ENCODE peak calls at places on chromosome X, in seven cellular contexts. One of them, this sample, is unnamed.

GRCh38 chrX:17414839-17415238 is 39.8 kb downstream of the NHS start:
- DNase-seq in astrocyte of the spinal cord: no peak
- DNase-seq in LNCaP clone FGC: no peak
- DNase-seq in H1: no peak
- DNase-seq in tibial artery: peak
- DNase-seq in endothelial cell: peak
- DNase-seq in upper lobe of right lung: no peak
- DNase-seq in this sample: no peak

GRCh38 chrX:34332336-34332735 is 200.2 kb upstream of the FAM47A start:
- DNase-seq in endothelial cell: no peak
- DNase-seq in tibial artery: no peak
- DNase-seq in upper lobe of right lung: no peak
- DNase-seq in H1: no peak
- DNase-seq in astrocyte of the spinal cord: no peak
- DNase-seq in LNCaP clone FGC: no peak
- DNase-seq in this sample: no peak

GRCh38 chrX:120575379-120576114 is 14.8 kb upstream of the CUL4B start:
- DNase-seq in astrocyte of the spinal cord: no peak
- DNase-seq in endothelial cell: no peak
- DNase-seq in H1: no peak
- DNase-seq in upper lobe of right lung: no peak
- DNase-seq in LNCaP clone FGC: no peak
- DNase-seq in tibial artery: no peak
- DNase-seq in this sample: no peak

GRCh38 chrX:107683124-107683895 is 55.0 kb downstream of the PRPS1 start:
- DNase-seq in endothelial cell: no peak
- DNase-seq in tibial artery: peak
- DNase-seq in astrocyte of the spinal cord: no peak
- DNase-seq in LNCaP clone FGC: no peak
- DNase-seq in H1: no peak
- DNase-seq in upper lobe of right lung: no peak
- DNase-seq in this sample: no peak

GRCh38 chrX:24026403-24026801 is 584 bp downstream of the KLHL15 start:
- DNase-seq in tibial artery: no peak
- DNase-seq in LNCaP clone FGC: no peak
- DNase-seq in upper lobe of right lung: no peak
- DNase-seq in H1: no peak
- DNase-seq in endothelial cell: no peak
- DNase-seq in astrocyte of the spinal cord: peak
- DNase-seq in this sample: no peak

GRCh38 chrX:37350034-37350365 is 836 bp downstream of the PRRG1 start:
- DNase-seq in astrocyte of the spinal cord: peak
- DNase-seq in tibial artery: peak
- DNase-seq in upper lobe of right lung: no peak
- DNase-seq in H1: no peak
- DNase-seq in endothelial cell: no peak
- DNase-seq in LNCaP clone FGC: no peak
- DNase-seq in this sample: no peak

GRCh38 chrX:74382613-74383012 is 38.7 kb upstream of the SLC16A2 start:
- DNase-seq in LNCaP clone FGC: peak
- DNase-seq in endothelial cell: peak
- DNase-seq in tibial artery: peak
- DNase-seq in H1: peak
- DNase-seq in upper lobe of right lung: peak
- DNase-seq in astrocyte of the spinal cord: peak
- DNase-seq in this sample: no peak

GRCh38 chrX:67784712-67785111 is 240.9 kb downstream of the AR start:
- DNase-seq in H1: no peak
- DNase-seq in tibial artery: no peak
- DNase-seq in LNCaP clone FGC: no peak
- DNase-seq in astrocyte of the spinal cord: no peak
- DNase-seq in upper lobe of right lung: no peak
- DNase-seq in endothelial cell: no peak
- DNase-seq in this sample: no peak

GRCh38 chrX:106144755-106145639 is 23.1 kb upstream of the PWWP3B start:
- DNase-seq in H1: no peak
- DNase-seq in LNCaP clone FGC: no peak
- DNase-seq in endothelial cell: no peak
- DNase-seq in upper lobe of right lung: no peak
- DNase-seq in tibial artery: no peak
- DNase-seq in astrocyte of the spinal cord: no peak
- DNase-seq in this sample: no peak

GRCh38 chrX:110734894-110735541 is 60.6 kb downstream of the CHRDL1 start:
- DNase-seq in endothelial cell: no peak
- DNase-seq in astrocyte of the spinal cord: peak
- DNase-seq in tibial artery: no peak
- DNase-seq in H1: no peak
- DNase-seq in upper lobe of right lung: no peak
- DNase-seq in LNCaP clone FGC: no peak
- DNase-seq in this sample: no peak

GRCh38 chrX:2334237-2334636 is 166.5 kb downstream of the DHRSX start:
- DNase-seq in endothelial cell: no peak
- DNase-seq in tibial artery: no peak
- DNase-seq in upper lobe of right lung: no peak
- DNase-seq in H1: no peak
- DNase-seq in astrocyte of the spinal cord: no peak
- DNase-seq in LNCaP clone FGC: no peak
- DNase-seq in this sample: no peak

GRCh38 chrX:8815460-8816065 is 14.4 kb upstream of the FAM9A start:
- DNase-seq in astrocyte of the spinal cord: peak
- DNase-seq in LNCaP clone FGC: no peak
- DNase-seq in H1: no peak
- DNase-seq in upper lobe of right lung: no peak
- DNase-seq in endothelial cell: peak
- DNase-seq in tibial artery: no peak
- DNase-seq in this sample: no peak

GRCh38 chrX:129462707-129463106 is 60.6 kb downstream of the SMARCA1 start:
- DNase-seq in tibial artery: no peak
- DNase-seq in H1: no peak
- DNase-seq in endothelial cell: no peak
- DNase-seq in LNCaP clone FGC: no peak
- DNase-seq in astrocyte of the spinal cord: no peak
- DNase-seq in upper lobe of right lung: no peak
- DNase-seq in this sample: no peak

GRCh38 chrX:147072747-147073146 is 258.2 kb upstream of the CXorf51A start:
- DNase-seq in upper lobe of right lung: no peak
- DNase-seq in tibial artery: no peak
- DNase-seq in LNCaP clone FGC: no peak
- DNase-seq in endothelial cell: no peak
- DNase-seq in astrocyte of the spinal cord: no peak
- DNase-seq in H1: no peak
- DNase-seq in this sample: no peak

GRCh38 chrX:32126997-32127396 is 1055.2 kb upstream of the FTHL17 start:
- DNase-seq in tibial artery: no peak
- DNase-seq in astrocyte of the spinal cord: no peak
- DNase-seq in upper lobe of right lung: no peak
- DNase-seq in endothelial cell: no peak
- DNase-seq in H1: no peak
- DNase-seq in LNCaP clone FGC: no peak
- DNase-seq in this sample: no peak
- TF ChIP-seq CTCF in tibial artery: no peak
- TF ChIP-seq CTCF in astrocyte of the spinal cord: no peak
- TF ChIP-seq CTCF in upper lobe of right lung: no peak
- TF ChIP-seq CTCF in endothelial cell: no peak
- TF ChIP-seq CTCF in H1: no peak
- TF ChIP-seq CTCF in LNCaP clone FGC: no peak
- TF ChIP-seq CTCF in this sample: no peak

GRCh38 chrX:154730271-154730883 is 20.5 kb downstream of the GAB3 start:
- DNase-seq in astrocyte of the spinal cord: peak
- DNase-seq in LNCaP clone FGC: peak
- DNase-seq in H1: no peak
- DNase-seq in endothelial cell: no peak
- DNase-seq in tibial artery: no peak
- DNase-seq in upper lobe of right lung: no peak
- DNase-seq in this sample: no peak

GRCh38 chrX:154731203-154731602 is 19.7 kb downstream of the GAB3 start:
- DNase-seq in H1: no peak
- DNase-seq in endothelial cell: no peak
- DNase-seq in astrocyte of the spinal cord: no peak
- DNase-seq in upper lobe of right lung: no peak
- DNase-seq in tibial artery: no peak
- DNase-seq in LNCaP clone FGC: no peak
- DNase-seq in this sample: no peak

GRCh38 chrX:154727418-154728323 is 23.2 kb downstream of the GAB3 start:
- DNase-seq in H1: no peak
- DNase-seq in LNCaP clone FGC: no peak
- DNase-seq in upper lobe of right lung: no peak
- DNase-seq in astrocyte of the spinal cord: peak
- DNase-seq in endothelial cell: no peak
- DNase-seq in tibial artery: peak
- DNase-seq in this sample: no peak

GRCh38 chrX:154729439-154729838 is 21.4 kb downstream of the GAB3 start:
- DNase-seq in H1: no peak
- DNase-seq in endothelial cell: no peak
- DNase-seq in tibial artery: no peak
- DNase-seq in LNCaP clone FGC: no peak
- DNase-seq in astrocyte of the spinal cord: no peak
- DNase-seq in upper lobe of right lung: no peak
- DNase-seq in this sample: no peak

GRCh38 chrX:154728791-154729190 is 22.1 kb downstream of the GAB3 start:
- DNase-seq in endothelial cell: no peak
- DNase-seq in astrocyte of the spinal cord: no peak
- DNase-seq in LNCaP clone FGC: no peak
- DNase-seq in tibial artery: no peak
- DNase-seq in H1: no peak
- DNase-seq in upper lobe of right lung: no peak
- DNase-seq in this sample: no peak
- TF ChIP-seq CTCF in endothelial cell: no peak
- TF ChIP-seq CTCF in astrocyte of the spinal cord: no peak
- TF ChIP-seq CTCF in LNCaP clone FGC: no peak
- TF ChIP-seq CTCF in tibial artery: no peak
- TF ChIP-seq CTCF in H1: no peak
- TF ChIP-seq CTCF in upper lobe of right lung: no peak
- TF ChIP-seq CTCF in this sample: no peak

GRCh38 chrX:47564438-47565085 is 3.6 kb downstream of the ARAF start:
- DNase-seq in LNCaP clone FGC: no peak
- DNase-seq in upper lobe of right lung: no peak
- DNase-seq in H1: no peak
- DNase-seq in endothelial cell: no peak
- DNase-seq in tibial artery: no peak
- DNase-seq in astrocyte of the spinal cord: no peak
- DNase-seq in this sample: no peak
- TF ChIP-seq CTCF in LNCaP clone FGC: no peak
- TF ChIP-seq CTCF in upper lobe of right lung: no peak
- TF ChIP-seq CTCF in H1: peak
- TF ChIP-seq CTCF in endothelial cell: no peak
- TF ChIP-seq CTCF in tibial artery: no peak
- TF ChIP-seq CTCF in astrocyte of the spinal cord: no peak
- TF ChIP-seq CTCF in this sample: no peak

GRCh38 chrX:104195013-104195412 is 28.8 kb downstream of the FAM199X start:
- DNase-seq in upper lobe of right lung: no peak
- DNase-seq in LNCaP clone FGC: no peak
- DNase-seq in H1: no peak
- DNase-seq in astrocyte of the spinal cord: no peak
- DNase-seq in tibial artery: no peak
- DNase-seq in endothelial cell: no peak
- DNase-seq in this sample: no peak

GRCh38 chrX:104189862-104190261 is 23.6 kb downstream of the FAM199X start:
- DNase-seq in LNCaP clone FGC: no peak
- DNase-seq in endothelial cell: no peak
- DNase-seq in upper lobe of right lung: no peak
- DNase-seq in tibial artery: no peak
- DNase-seq in astrocyte of the spinal cord: no peak
- DNase-seq in H1: no peak
- DNase-seq in this sample: no peak

GRCh38 chrX:104193485-104193884 is 27.2 kb downstream of the FAM199X start:
- DNase-seq in tibial artery: no peak
- DNase-seq in LNCaP clone FGC: no peak
- DNase-seq in endothelial cell: no peak
- DNase-seq in astrocyte of the spinal cord: no peak
- DNase-seq in upper lobe of right lung: no peak
- DNase-seq in H1: no peak
- DNase-seq in this sample: no peak

GRCh38 chrX:104195489-104196084 is 29.3 kb downstream of the FAM199X start:
- DNase-seq in upper lobe of right lung: no peak
- DNase-seq in astrocyte of the spinal cord: peak
- DNase-seq in H1: no peak
- DNase-seq in endothelial cell: no peak
- DNase-seq in tibial artery: no peak
- DNase-seq in LNCaP clone FGC: no peak
- DNase-seq in this sample: no peak
- TF ChIP-seq CTCF in upper lobe of right lung: peak
- TF ChIP-seq CTCF in astrocyte of the spinal cord: peak
- TF ChIP-seq CTCF in H1: peak
- TF ChIP-seq CTCF in endothelial cell: peak
- TF ChIP-seq CTCF in tibial artery: peak
- TF ChIP-seq CTCF in LNCaP clone FGC: peak
- TF ChIP-seq CTCF in this sample: peak